ENCODE peak calls at places on chromosome 1, in nine cellular contexts. E is H4; G is stimulated activated CD8-positive, alpha-beta memory T cell treated with anti-CD3 and anti-CD28 coated beads, Interleukin-4, amount 100 ng/mL, for 24 hours; D is ACHN; C is lung microvascular endothelial cell; A is BJ; N is kidney tubule cell; I is foreskin fibroblast; W is stimulated activated CD4-positive, alpha-beta T cell treated with anti-CD3 and anti-CD28 coated beads, Interleukin-2, amount 100 ng/mL, for 48 hours. M is an unnamed sample.

GRCh38 chr1:181090653-181091126 is 2.2 kb downstream of the IER5 start:
- DNase-seq in E (no peak), G (peak), D (peak), C (peak), A (no peak), N (peak), I (peak), W (no peak), M (peak)

GRCh38 chr1:96721382-96722160 is at the start of gene PTBP2:
- DNase-seq in E (peak), G (peak), D (peak), C (peak), A (peak), N (peak), I (peak), W (peak), M (peak)

GRCh38 chr1:32263744-32264143 is 12.7 kb downstream of the LCK start:
- DNase-seq in E (no peak), G (no peak), D (no peak), C (no peak), A (no peak), N (no peak), I (no peak), W (no peak), M (no peak)

GRCh38 chr1:179017383-179018326 is 8.0 kb upstream of the FAM20B start:
- DNase-seq in E (no peak), G (no peak), D (peak), C (no peak), A (no peak), N (peak), I (peak), W (no peak), M (peak)

GRCh38 chr1:143497374-143497747 is 474.4 kb downstream of the FAM72C start:
- DNase-seq in E (no peak), G (no peak), D (no peak), C (no peak), A (no peak), N (no peak), I (peak), W (no peak), M (no peak)

GRCh38 chr1:163056832-163057231 is 12.3 kb upstream of the RGS4 start:
- DNase-seq in E (no peak), G (no peak), D (no peak), C (no peak), A (peak), N (no peak), I (peak), W (no peak), M (no peak)

GRCh38 chr1:30420519-30421050 is 302.8 kb downstream of the MATN1 start:
- DNase-seq in E (no peak), G (no peak), D (no peak), C (no peak), A (no peak), N (no peak), I (no peak), W (no peak), M (no peak)

GRCh38 chr1:200336111-200336845 is 73.6 kb downstream of the ZNF281 start:
- DNase-seq in E (peak), G (no peak), D (peak), C (peak), A (no peak), N (peak), I (peak), W (no peak), M (peak)

GRCh38 chr1:205270271-205270670 is 42.5 kb downstream of the TMCC2 start:
- DNase-seq in E (no peak), G (no peak), D (no peak), C (no peak), A (no peak), N (no peak), I (no peak), W (no peak), M (no peak)

GRCh38 chr1:6602669-6603423 is at the start of gene KLHL21:
- DNase-seq in E (peak), G (peak), D (peak), C (peak), A (peak), N (peak), I (peak), W (peak), M (peak)

GRCh38 chr1:187952446-187952845 is 1123.7 kb downstream of the PLA2G4A start:
- DNase-seq in E (no peak), G (no peak), D (no peak), C (no peak), A (no peak), N (no peak), I (no peak), W (no peak), M (no peak)

GRCh38 chr1:27804791-27805190 is 25.8 kb upstream of the PPP1R8 start:
- DNase-seq in E (no peak), G (no peak), D (no peak), C (no peak), A (no peak), N (no peak), I (no peak), W (no peak), M (no peak)

GRCh38 chr1:92411511-92411910 is 75.2 kb downstream of the GFI1 start:
- DNase-seq in E (peak), G (no peak), D (no peak), C (no peak), A (peak), N (peak), I (peak), W (no peak), M (peak)

GRCh38 chr1:231827337-231828105 is 200.9 kb downstream of the DISC1 start:
- DNase-seq in E (no peak), G (no peak), D (peak), C (no peak), A (peak), N (peak), I (peak), W (no peak), M (no peak)

GRCh38 chr1:119987112-119987511 is 82.3 kb downstream of the NOTCH2 start:
- DNase-seq in E (peak), G (no peak), D (peak), C (no peak), A (peak), N (peak), I (peak), W (no peak), M (no peak)